ENCODE peak calls at places on chromosomes 3 and 15, in five cellular contexts. One of them, this sample, is unnamed.

GRCh38 chr3:165770781-165771180 is 66.4 kb downstream of the BCHE start:
- DNase-seq in GM12865: no peak
- DNase-seq in AG10803: no peak
- DNase-seq in NB4: no peak
- DNase-seq in AG09309: no peak
- DNase-seq in this sample: no peak

GRCh38 chr3:66933233-66933632 is 64.9 kb upstream of the KBTBD8 start:
- DNase-seq in GM12865: no peak
- DNase-seq in NB4: no peak
- DNase-seq in AG10803: no peak
- DNase-seq in AG09309: no peak
- DNase-seq in this sample: no peak

GRCh38 chr15:76998661-76999285 is 3.8 kb downstream of the PSTPIP1 start:
- DNase-seq in AG09309: no peak
- DNase-seq in AG10803: no peak
- DNase-seq in GM12865: no peak
- DNase-seq in NB4: no peak
- DNase-seq in this sample: no peak

GRCh38 chr3:45736707-45737106 is 47.5 kb downstream of the SACM1L start:
- DNase-seq in AG09309: no peak
- DNase-seq in GM12865: no peak
- DNase-seq in AG10803: no peak
- DNase-seq in NB4: no peak
- DNase-seq in this sample: no peak

GRCh38 chr15:62165793-62166380 is 802 bp upstream of the C2CD4B start:
- DNase-seq in AG09309: no peak
- DNase-seq in NB4: no peak
- DNase-seq in GM12865: no peak
- DNase-seq in AG10803: no peak
- DNase-seq in this sample: no peak

GRCh38 chr3:129650256-129650872 is 43.9 kb upstream of the PLXND1 start:
- DNase-seq in NB4: peak; percentile 81
- DNase-seq in AG10803: peak; percentile 89
- DNase-seq in AG09309: peak; percentile 82
- DNase-seq in GM12865: peak; percentile 75
- DNase-seq in this sample: peak; percentile 58

GRCh38 chr3:9767418-9767817 is 2.3 kb downstream of the CAMK1 start:
- DNase-seq in NB4: no peak
- DNase-seq in AG09309: no peak
- DNase-seq in AG10803: no peak
- DNase-seq in GM12865: no peak
- DNase-seq in this sample: no peak

GRCh38 chr3:196778755-196779154 is 39.1 kb downstream of the PAK2 start:
- DNase-seq in NB4: no peak
- DNase-seq in GM12865: no peak
- DNase-seq in AG09309: peak; percentile 41
- DNase-seq in AG10803: peak; percentile 86
- DNase-seq in this sample: no peak

GRCh38 chr3:59425942-59426341 is 376.1 kb upstream of the CFAP20DC start:
- DNase-seq in AG09309: no peak
- DNase-seq in AG10803: no peak
- DNase-seq in GM12865: peak; percentile 59
- DNase-seq in NB4: no peak
- DNase-seq in this sample: peak; percentile 16

GRCh38 chr3:46184469-46184868 is 23.6 kb downstream of the CCR1 start:
- DNase-seq in NB4: peak; percentile 64
- DNase-seq in AG09309: peak; percentile 23
- DNase-seq in GM12865: no peak
- DNase-seq in AG10803: peak; percentile 81
- DNase-seq in this sample: no peak

GRCh38 chr3:72307438-72308105 is 522.6 kb upstream of the PROK2 start:
- DNase-seq in AG09309: no peak
- DNase-seq in NB4: no peak
- DNase-seq in AG10803: no peak
- DNase-seq in GM12865: no peak
- DNase-seq in this sample: no peak

GRCh38 chr3:192092388-192093005 is 631.5 kb downstream of the PYDC2 start:
- DNase-seq in AG09309: no peak
- DNase-seq in NB4: peak; percentile 3
- DNase-seq in AG10803: no peak
- DNase-seq in GM12865: peak; percentile 28
- DNase-seq in this sample: no peak

GRCh38 chr3:125043599-125044151 is 12.1 kb downstream of the HEG1 start:
- DNase-seq in AG10803: no peak
- DNase-seq in GM12865: no peak
- DNase-seq in NB4: no peak
- DNase-seq in AG09309: no peak
- DNase-seq in this sample: no peak

GRCh38 chr3:107767897-107768605 is 245.3 kb downstream of the BBX start:
- DNase-seq in AG10803: peak; percentile 81
- DNase-seq in AG09309: no peak
- DNase-seq in GM12865: no peak
- DNase-seq in NB4: peak; percentile 79
- DNase-seq in this sample: no peak

GRCh38 chr3:182729903-182730674 is 63.2 kb upstream of the ATP11B start:
- DNase-seq in NB4: peak; percentile 14
- DNase-seq in GM12865: peak; percentile 85
- DNase-seq in AG09309: no peak
- DNase-seq in AG10803: no peak
- DNase-seq in this sample: peak; percentile 55

GRCh38 chr15:51735211-51735610 is 2.2 kb downstream of the LYSMD2 start:
- DNase-seq in AG10803: no peak
- DNase-seq in NB4: peak; percentile 57
- DNase-seq in AG09309: no peak
- DNase-seq in GM12865: peak; percentile 70
- DNase-seq in this sample: no peak

GRCh38 chr15:73908030-73908821 is 18.0 kb upstream of the LOXL1 start:
- DNase-seq in AG09309: no peak
- DNase-seq in GM12865: peak; percentile 74
- DNase-seq in AG10803: peak; percentile 68
- DNase-seq in NB4: peak; percentile 68
- DNase-seq in this sample: peak; percentile 79

GRCh38 chr3:111577798-111578685 is 17.1 kb downstream of the ZBED2 start:
- DNase-seq in NB4: peak; percentile 45
- DNase-seq in GM12865: peak; percentile 52
- DNase-seq in AG10803: peak; percentile 78
- DNase-seq in AG09309: peak; percentile 71
- DNase-seq in this sample: peak; percentile 45

GRCh38 chr3:194617827-194618226 is 15.4 kb downstream of the TMEM44 start:
- DNase-seq in NB4: no peak
- DNase-seq in AG10803: peak; percentile 30
- DNase-seq in GM12865: peak; percentile 36
- DNase-seq in AG09309: no peak
- DNase-seq in this sample: no peak

GRCh38 chr3:171028025-171028778 is 1.7 kb upstream of the SLC2A2 start:
- DNase-seq in AG09309: peak; percentile 65
- DNase-seq in GM12865: peak; percentile 20
- DNase-seq in NB4: no peak
- DNase-seq in AG10803: peak; percentile 92
- DNase-seq in this sample: no peak

GRCh38 chr15:60442031-60442665 is 36.8 kb downstream of the ICE2 start:
- DNase-seq in AG10803: no peak
- DNase-seq in GM12865: no peak
- DNase-seq in NB4: no peak
- DNase-seq in AG09309: no peak
- DNase-seq in this sample: no peak

GRCh38 chr15:60442763-60443162 is 36.2 kb downstream of the ICE2 start:
- DNase-seq in NB4: no peak
- DNase-seq in GM12865: no peak
- DNase-seq in AG09309: peak; percentile 21
- DNase-seq in AG10803: peak; percentile 48
- DNase-seq in this sample: no peak

GRCh38 chr15:60444289-60444912 is 34.5 kb downstream of the ICE2 start:
- DNase-seq in GM12865: no peak
- DNase-seq in AG09309: peak; percentile 28
- DNase-seq in NB4: peak; percentile 12
- DNase-seq in AG10803: peak; percentile 63
- DNase-seq in this sample: no peak

GRCh38 chr15:60441323-60441722 is 37.6 kb downstream of the ICE2 start:
- DNase-seq in AG10803: no peak
- DNase-seq in NB4: no peak
- DNase-seq in GM12865: no peak
- DNase-seq in AG09309: no peak
- DNase-seq in this sample: no peak

GRCh38 chr15:60438626-60439025 is 40.3 kb downstream of the ICE2 start:
- DNase-seq in GM12865: no peak
- DNase-seq in AG09309: no peak
- DNase-seq in NB4: no peak
- DNase-seq in AG10803: no peak
- DNase-seq in this sample: no peak
- TF ChIP-seq CTCF in GM12865: no peak
- TF ChIP-seq CTCF in AG09309: no peak
- TF ChIP-seq CTCF in NB4: no peak
- TF ChIP-seq CTCF in AG10803: no peak
- TF ChIP-seq CTCF in this sample: no peak

GRCh38 chr15:78709263-78709882 is 68.4 kb upstream of the CHRNB4 start:
- DNase-seq in GM12865: peak; percentile 63
- DNase-seq in AG09309: no peak
- DNase-seq in AG10803: peak; percentile 17
- DNase-seq in NB4: peak; percentile 67
- DNase-seq in this sample: peak; percentile 66
- TF ChIP-seq CTCF in GM12865: peak; percentile 94
- TF ChIP-seq CTCF in AG09309: peak; percentile 92
- TF ChIP-seq CTCF in AG10803: peak; percentile 79
- TF ChIP-seq CTCF in NB4: peak; percentile 88
- TF ChIP-seq CTCF in this sample: peak; percentile 85

DNA sequence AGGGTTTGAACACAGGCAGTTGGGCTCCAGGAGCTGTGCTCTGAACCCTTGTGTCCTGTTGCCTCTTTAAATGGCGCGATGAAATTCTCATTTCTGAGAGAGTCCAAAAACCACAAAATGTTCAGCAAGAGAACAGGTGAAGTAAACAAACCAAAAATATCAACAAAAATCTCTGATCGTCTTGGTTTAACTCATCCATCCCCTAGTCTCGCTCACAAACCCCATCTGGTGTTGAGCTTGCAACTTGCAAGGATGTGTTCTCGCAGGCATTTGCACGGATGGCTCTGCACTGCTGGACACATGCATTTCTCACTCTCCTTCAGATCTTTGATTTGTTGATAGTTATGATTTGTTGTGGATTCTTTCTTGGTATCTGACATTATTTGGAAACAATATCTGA is 31.1 kb downstream of the FAH start:
- DNase-seq in AG09309: no peak
- DNase-seq in NB4: no peak
- DNase-seq in AG10803: no peak
- DNase-seq in GM12865: no peak
- DNase-seq in this sample: no peak
- TF ChIP-seq CTCF in AG09309: no peak
- TF ChIP-seq CTCF in NB4: no peak
- TF ChIP-seq CTCF in AG10803: peak; percentile 35
- TF ChIP-seq CTCF in GM12865: no peak
- TF ChIP-seq CTCF in this sample: no peak

GRCh38 chr15:101217446-101217845 is 34.4 kb downstream of the CHSY1 start:
- DNase-seq in NB4: no peak
- DNase-seq in AG10803: no peak
- DNase-seq in AG09309: no peak
- DNase-seq in GM12865: no peak
- DNase-seq in this sample: no peak
- TF ChIP-seq CTCF in NB4: no peak
- TF ChIP-seq CTCF in AG10803: no peak
- TF ChIP-seq CTCF in AG09309: no peak
- TF ChIP-seq CTCF in GM12865: no peak
- TF ChIP-seq CTCF in this sample: no peak

DNA sequence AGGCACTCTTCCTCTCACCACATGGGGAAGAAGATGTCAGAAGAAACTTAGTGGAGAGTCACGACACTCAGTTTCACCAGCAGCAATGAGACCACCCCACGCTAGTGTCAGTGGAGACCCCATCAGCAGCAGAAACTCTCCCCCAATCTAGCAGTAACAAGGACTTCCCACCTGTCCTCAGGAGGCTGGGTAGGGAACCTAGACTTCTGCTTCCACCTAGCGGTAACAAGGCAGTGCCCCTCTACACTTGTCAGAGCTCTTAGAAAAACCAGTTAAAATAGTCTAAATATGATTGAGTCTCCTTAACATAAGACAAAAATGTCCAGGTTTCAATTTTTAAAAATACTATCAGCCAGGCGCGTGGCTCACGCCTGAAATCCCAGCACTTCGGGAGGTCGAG is 57.3 kb downstream of the TRAT1 start:
- DNase-seq in NB4: no peak
- DNase-seq in AG09309: no peak
- DNase-seq in GM12865: no peak
- DNase-seq in AG10803: no peak
- DNase-seq in this sample: no peak
- TF ChIP-seq CTCF in NB4: no peak
- TF ChIP-seq CTCF in AG09309: no peak
- TF ChIP-seq CTCF in GM12865: no peak
- TF ChIP-seq CTCF in AG10803: no peak
- TF ChIP-seq CTCF in this sample: no peak

GRCh38 chr3:150531775-150532174 is 14.5 kb downstream of the SERP1 start:
- DNase-seq in AG09309: no peak
- DNase-seq in AG10803: no peak
- DNase-seq in GM12865: no peak
- DNase-seq in NB4: no peak
- DNase-seq in this sample: no peak

GRCh38 chr3:150523538-150523937 is 22.8 kb downstream of the SERP1 start:
- DNase-seq in NB4: no peak
- DNase-seq in AG09309: no peak
- DNase-seq in GM12865: no peak
- DNase-seq in AG10803: no peak
- DNase-seq in this sample: no peak

GRCh38 chr3:150528359-150528797 is 17.9 kb downstream of the SERP1 start:
- DNase-seq in AG10803: peak; percentile 31
- DNase-seq in GM12865: peak; percentile 25
- DNase-seq in NB4: peak; percentile 29
- DNase-seq in AG09309: no peak
- DNase-seq in this sample: peak; percentile 28
- TF ChIP-seq CTCF in AG10803: peak; percentile 46
- TF ChIP-seq CTCF in GM12865: peak; percentile 10
- TF ChIP-seq CTCF in NB4: no peak
- TF ChIP-seq CTCF in AG09309: peak; percentile 28
- TF ChIP-seq CTCF in this sample: no peak

DNA sequence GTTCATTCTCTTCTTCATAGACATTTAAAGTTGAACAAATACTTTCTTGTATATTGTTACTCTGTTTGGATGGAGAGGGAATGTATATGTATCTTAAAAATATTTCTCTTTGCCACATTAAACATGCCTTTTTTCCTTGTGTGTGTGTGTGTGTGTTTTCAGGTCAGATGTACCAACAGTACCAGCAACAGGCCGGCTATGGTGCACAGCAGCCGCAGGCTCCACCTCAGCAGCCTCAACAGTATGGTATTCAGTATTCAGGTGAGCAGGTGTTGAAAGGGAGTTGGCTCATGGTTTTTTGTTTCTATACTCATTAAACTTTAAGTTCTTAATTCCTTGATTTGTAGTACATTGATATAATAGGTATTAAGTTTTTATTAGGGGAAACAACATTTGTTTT is 35.4 kb downstream of the TFG start:
- DNase-seq in AG10803: no peak
- DNase-seq in NB4: no peak
- DNase-seq in AG09309: no peak
- DNase-seq in GM12865: no peak
- DNase-seq in this sample: no peak
- TF ChIP-seq CTCF in AG10803: no peak
- TF ChIP-seq CTCF in NB4: no peak
- TF ChIP-seq CTCF in AG09309: no peak
- TF ChIP-seq CTCF in GM12865: no peak
- TF ChIP-seq CTCF in this sample: no peak